ENCODE peak calls at places on chromosomes 3 and 15, in six cellular contexts. I is GM12878, M is Panc1, D is upper lobe of left lung, V is K562, K is HCT116. G is an unnamed sample. For H3K4me1, the result is how much of the 10 kb centered on the place peaks cover.

GRCh38 chr3:66572090-66572632 is 71.3 kb upstream of the LRIG1 start:
- ATAC-seq in I (no peak), M (no peak), D (no peak), V (no peak), K (no peak), G (no peak)

GRCh38 chr3:71984843-71985594 is 200.1 kb upstream of the PROK2 start:
- ATAC-seq in I (peak), M (no peak), D (no peak), V (no peak), K (no peak), G (no peak)

GRCh38 chr15:66876731-66877545 is 174.9 kb downstream of the SMAD6 start:
- ATAC-seq in I (no peak), M (no peak), D (no peak), V (no peak), K (no peak), G (no peak)

GRCh38 chr15:72771329-72771725 is 12.2 kb downstream of the ADPGK start:
- ATAC-seq in I (peak), M (no peak), D (no peak), V (no peak), K (no peak), G (no peak)

GRCh38 chr15:28868744-28869143 is 17.0 kb upstream of the APBA2 start:
- ATAC-seq in I (no peak), M (no peak), D (no peak), V (no peak), K (no peak), G (no peak)

GRCh38 chr15:26628071-26628470 is 144.8 kb downstream of the GABRB3 start:
- ATAC-seq in I (no peak), M (no peak), D (peak), V (no peak), K (no peak), G (no peak)

GRCh38 chr3:159919873-159920272 is 68.8 kb upstream of the IL12A start:
- ATAC-seq in I (peak), M (no peak), D (no peak), V (no peak), K (no peak), G (no peak)

GRCh38 chr3:10242182-10243065 is 5.8 kb upstream of the TATDN2 start:
- ATAC-seq in I (peak), M (no peak), D (no peak), V (peak), K (no peak), G (no peak)

GRCh38 chr3:89107461-89108035 is at the start of gene EPHA3:
- ATAC-seq in I (peak), M (peak), D (peak), V (peak), K (no peak), G (peak)

GRCh38 chr3:58884457-58884856 is 165.4 kb downstream of the CFAP20DC start:
- ATAC-seq in I (no peak), M (no peak), D (no peak), V (no peak), K (no peak), G (no peak)

GRCh38 chr3:63456901-63457300 is 178.8 kb downstream of the SYNPR start:
- ATAC-seq in I (no peak), M (no peak), D (no peak), V (no peak), K (no peak), G (no peak)

GRCh38 chr3:126524429-126524988 is 554 bp downstream of the CHST13 start:
- ATAC-seq in I (no peak), M (peak), D (no peak), V (peak), K (no peak), G (no peak)

GRCh38 chr15:43209059-43209824 is 11.6 kb downstream of the EPB42 start:
- ATAC-seq in I (no peak), M (peak), D (no peak), V (peak), K (peak), G (no peak)

GRCh38 chr3:171221597-171221996 is 195.1 kb upstream of the SLC2A2 start:
- ATAC-seq in I (no peak), M (no peak), D (no peak), V (no peak), K (no peak), G (no peak)

DNA sequence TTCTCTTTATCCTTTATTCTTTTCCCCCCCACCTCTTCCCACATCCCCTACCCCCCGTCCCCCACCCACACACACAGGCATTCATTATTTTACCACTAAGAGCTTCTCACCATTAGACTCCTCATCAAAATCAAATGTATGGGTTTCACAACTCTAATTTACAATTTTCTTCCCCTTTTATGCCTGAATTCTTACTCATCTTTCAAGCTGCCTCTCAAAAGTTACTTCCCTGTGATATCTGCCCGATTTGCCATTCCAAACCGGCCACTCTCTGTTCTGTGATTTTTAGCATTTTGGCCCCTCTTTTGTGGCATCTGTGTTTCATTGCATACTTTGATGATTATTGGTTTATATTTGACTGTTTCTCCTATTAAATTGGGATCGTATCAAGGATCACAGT is 42.2 kb downstream of the SLC9A9 start:
- ATAC-seq in I (no peak), M (no peak), D (no peak), V (no peak), K (no peak), G (no peak)
- H3K27ac ChIP-seq in I (no peak), M (no peak), D (no peak), V (no peak), K (no peak), G (no peak)

GRCh38 chr15:69222002-69222474 is 61.6 kb downstream of the GLCE start:
- ATAC-seq in I (no peak), M (no peak), D (peak), V (no peak), K (no peak), G (no peak)

GRCh38 chr15:69226028-69226355 is 65.6 kb downstream of the GLCE start:
- ATAC-seq in I (no peak), M (no peak), D (no peak), V (no peak), K (no peak), G (no peak)

GRCh38 chr15:69223083-69223813 is 62.8 kb downstream of the GLCE start:
- ATAC-seq in I (no peak), M (no peak), D (no peak), V (no peak), K (no peak), G (no peak)

GRCh38 chr15:69225355-69226027 is 65.1 kb downstream of the GLCE start:
- ATAC-seq in I (no peak), M (no peak), D (no peak), V (no peak), K (peak), G (no peak)

DNA sequence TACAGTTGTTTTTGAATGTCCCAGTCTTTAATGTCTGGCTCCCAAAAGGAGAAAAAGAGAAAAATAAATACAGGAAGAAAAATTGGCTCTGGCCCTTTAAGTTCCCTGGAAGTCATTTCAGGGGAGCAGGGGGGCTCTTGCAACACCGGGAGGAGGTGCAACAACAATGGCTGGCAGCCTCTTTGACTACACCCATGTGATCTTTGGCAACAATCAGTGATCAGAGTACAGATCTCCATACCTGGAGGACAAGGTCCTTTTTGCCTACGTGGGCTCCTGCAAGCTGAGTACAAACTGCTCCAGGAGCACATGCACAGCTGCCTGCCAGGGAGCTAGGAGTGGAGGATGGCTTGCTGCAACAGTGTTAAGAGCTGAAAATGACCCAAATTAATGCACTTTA is 63.9 kb downstream of the GLCE start:
- ATAC-seq in I (no peak), M (no peak), D (no peak), V (no peak), K (no peak), G (no peak)
- TF ChIP-seq POLR2AphosphoS5 in I (no peak), M (no peak), D (no peak), V (no peak), K (no peak), G (no peak)

GRCh38 chr15:39486546-39487081 is 94.3 kb upstream of the THBS1 start:
- ATAC-seq in I (no peak), M (no peak), D (no peak), V (no peak), K (no peak), G (peak)
- H3K4me1 ChIP-seq in I (under half), M (under half), D (under half), V (under half), K (under half), G (under half)

GRCh38 chr15:57323806-57324589 is 52.3 kb upstream of the CGNL1 start:
- ATAC-seq in I (peak), M (no peak), D (peak), V (peak), K (peak), G (no peak)

GRCh38 chr15:57323299-57323805 is 53.0 kb upstream of the CGNL1 start:
- ATAC-seq in I (no peak), M (no peak), D (no peak), V (no peak), K (peak), G (no peak)

GRCh38 chr15:57321485-57321884 is 54.8 kb upstream of the CGNL1 start:
- ATAC-seq in I (no peak), M (no peak), D (no peak), V (no peak), K (no peak), G (no peak)

GRCh38 chr15:57321973-57322601 is 54.2 kb upstream of the CGNL1 start:
- ATAC-seq in I (no peak), M (no peak), D (no peak), V (peak), K (no peak), G (no peak)

DNA sequence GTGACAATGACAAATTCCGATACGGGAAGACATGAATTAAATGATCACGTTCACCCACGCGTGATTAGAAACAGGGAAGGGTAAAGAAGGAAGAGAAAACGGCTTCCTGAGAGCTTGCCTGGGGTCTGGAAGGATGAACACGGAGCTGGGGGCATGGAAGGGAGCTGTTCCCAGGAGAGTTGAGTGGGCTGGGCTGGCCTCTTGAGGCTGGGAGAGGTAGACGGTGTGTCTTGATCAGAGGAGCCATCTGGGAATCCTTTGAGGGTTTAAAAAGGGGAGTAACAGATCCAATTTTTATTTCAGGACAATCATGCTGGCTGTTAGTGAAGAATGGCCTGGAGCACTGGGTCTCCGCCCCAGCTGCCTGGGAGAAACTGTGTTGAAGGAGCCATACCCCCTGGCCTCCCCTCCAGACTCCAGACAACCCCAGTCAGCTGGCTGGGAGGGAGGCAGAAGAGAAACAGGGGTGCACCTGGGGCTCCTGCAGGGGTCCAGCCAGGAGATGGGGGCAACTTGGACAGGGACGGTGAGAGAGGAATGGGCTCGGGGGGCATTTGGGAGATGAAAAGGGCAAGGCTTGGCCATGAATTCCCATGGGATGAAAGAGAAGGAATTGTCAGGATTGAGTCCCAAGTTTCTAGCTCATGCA is 53.6 kb upstream of the CGNL1 start:
- ATAC-seq in I (no peak), M (no peak), D (no peak), V (no peak), K (no peak), G (no peak)
- H3K27ac ChIP-seq in I (no peak), M (no peak), D (no peak), V (peak), K (peak), G (no peak)

DNA sequence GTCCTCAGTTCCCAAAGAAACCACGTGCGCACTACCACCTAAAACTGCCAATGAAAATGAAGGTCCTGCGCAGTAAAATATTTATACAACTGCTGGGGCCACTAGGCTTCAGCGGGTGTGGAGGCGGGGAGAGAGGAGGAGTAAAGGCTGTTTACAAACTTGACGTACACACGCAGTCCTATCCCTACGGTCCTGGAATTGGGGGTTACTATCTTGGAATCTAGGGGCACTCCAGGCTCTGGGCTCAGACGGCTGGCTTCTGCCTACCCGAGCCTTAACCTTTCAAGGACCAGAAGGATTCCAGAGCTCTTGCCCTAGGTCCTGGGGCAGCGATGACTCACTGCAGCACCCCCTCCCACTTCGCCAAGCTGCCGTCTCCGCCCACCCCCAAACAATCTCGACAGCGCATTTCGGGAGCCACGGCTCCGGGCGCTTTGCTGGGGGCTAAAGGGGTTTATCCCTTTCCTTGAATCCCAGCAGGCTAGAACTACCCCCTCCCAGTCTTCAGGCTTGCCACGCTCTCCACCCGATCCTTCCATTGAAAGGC is 3.0 kb downstream of the ADAMTS9 start:
- ATAC-seq in I (no peak), M (no peak), D (peak), V (no peak), K (no peak), G (peak)
- TF ChIP-seq POLR2AphosphoS5 in I (no peak), M (no peak), D (peak), V (no peak), K (no peak), G (peak)

G was measured in gastroesophageal sphincter.